ENCODE peak calls at places on chromosomes 5 and 9, in six cellular contexts. F is astrocyte, A is pancreas, P is mesothelial cell of epicardium, H is H9, V is fibroblast of the aortic adventitia. E is an unnamed sample.
A peak's percentile ranks its signal among the peaks of the same experiment; 100 is the strongest.

GRCh38 chr5:126868961-126869451 is 92.1 kb downstream of the LMNB1 start:
- DNase-seq in F (peak; percentile 25), A (no peak), P (peak; percentile 59), H (peak; percentile 66), V (no peak), E (peak; percentile 40)

GRCh38 chr9:77475641-77476473 is 172.3 kb downstream of the GNA14 start:
- DNase-seq in F (peak; percentile 78), A (no peak), P (no peak), H (no peak), V (peak; percentile 47), E (peak; percentile 45)

GRCh38 chr9:125522328-125522725 is 184.7 kb downstream of the MAPKAP1 start:
- DNase-seq in F (peak; percentile 90), A (no peak), P (no peak), H (no peak), V (peak; percentile 95), E (no peak)

GRCh38 chr9:130741831-130742449 is 48.4 kb downstream of the EXOSC2 start:
- DNase-seq in F (peak; percentile 72), A (no peak), P (no peak), H (no peak), V (peak; percentile 39), E (no peak)

GRCh38 chr9:112777914-112778313 is 27.4 kb downstream of the SNX30 start:
- DNase-seq in F (peak; percentile 48), A (no peak), P (no peak), H (no peak), V (no peak), E (no peak)

GRCh38 chr9:22008662-22009562 is at the start of gene CDKN2B:
- DNase-seq in F (peak; percentile 87), A (peak; percentile 97), P (peak; percentile 98), H (peak; percentile 95), V (peak; percentile 98), E (peak; percentile 91)

GRCh38 chr9:82031538-82032280 is 43.1 kb downstream of the SPATA31D1 start:
- DNase-seq in F (peak; percentile 82), A (peak; percentile 63), P (no peak), H (no peak), V (peak; percentile 94), E (no peak)

GRCh38 chr5:140054086-140054689 is 11.1 kb upstream of the NRG2 start:
- DNase-seq in F (no peak), A (peak; percentile 59), P (no peak), H (no peak), V (no peak), E (no peak)

GRCh38 chr9:86515221-86515620 is 161.0 kb upstream of the TUT7 start:
- DNase-seq in F (no peak), A (peak; percentile 27), P (no peak), H (no peak), V (no peak), E (no peak)

GRCh38 chr9:72554221-72554641 is 32.8 kb downstream of the TMC1 start:
- DNase-seq in F (peak; percentile 96), A (no peak), P (no peak), H (no peak), V (peak; percentile 99), E (no peak)

GRCh38 chr9:98491778-98492177 is 217.0 kb downstream of the GABBR2 start:
- DNase-seq in F (peak; percentile 69), A (no peak), P (no peak), H (no peak), V (peak; percentile 73), E (no peak)

GRCh38 chr5:31854181-31854624 is 215.3 kb downstream of the PDZD2 start:
- DNase-seq in F (peak; percentile 80), A (no peak), P (peak; percentile 46), H (peak; percentile 67), V (peak; percentile 2), E (no peak)

GRCh38 chr5:59039296-59040006 is 456.6 kb downstream of the RAB3C start:
- DNase-seq in F (peak; percentile 64), A (peak; percentile 55), P (peak; percentile 71), H (peak; percentile 57), V (peak; percentile 69), E (peak; percentile 71)

GRCh38 chr9:87441251-87441650 is 56.4 kb upstream of the DAPK1 start:
- DNase-seq in F (peak; percentile 51), A (no peak), P (no peak), H (no peak), V (peak; percentile 24), E (no peak)

GRCh38 chr5:7855611-7856010 is 4.7 kb upstream of the CFAP90 start:
- DNase-seq in F (no peak), A (no peak), P (no peak), H (no peak), V (no peak), E (no peak)

GRCh38 chr5:126937796-126938195 is 92.6 kb downstream of the MARCHF3 start:
- DNase-seq in F (no peak), A (no peak), P (no peak), H (no peak), V (peak; percentile 58), E (no peak)

GRCh38 chr9:35714123-35714522 is 17.9 kb downstream of the TLN1 start:
- DNase-seq in F (no peak), A (no peak), P (no peak), H (no peak), V (no peak), E (no peak)

GRCh38 chr5:133818031-133818431 is 150.4 kb downstream of the C5orf15 start:
- DNase-seq in F (peak; percentile 71), A (peak; percentile 94), P (no peak), H (no peak), V (peak; percentile 95), E (no peak)

DNA sequence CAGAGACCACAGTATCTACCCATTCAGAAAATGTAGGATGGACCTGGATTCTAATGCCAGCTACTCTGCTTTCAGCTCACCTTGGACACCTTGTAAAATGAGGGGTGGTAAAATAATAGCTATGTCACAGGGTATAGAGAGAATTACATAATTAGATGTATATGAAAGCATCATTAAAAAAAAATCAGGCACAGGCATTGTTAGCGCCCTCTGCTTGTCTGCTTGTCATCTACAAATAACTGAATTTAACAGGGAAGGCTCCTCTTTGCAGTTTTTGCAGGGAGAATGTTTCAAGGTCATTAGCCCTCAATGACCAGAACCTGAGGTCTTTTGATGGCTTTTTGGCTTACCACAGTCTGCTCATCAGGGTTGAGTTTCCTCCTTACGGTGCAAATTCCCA is 58.0 kb downstream of the GPR21 start:
- DNase-seq in F (no peak), A (no peak), P (no peak), H (no peak), V (no peak), E (no peak)
- TF ChIP-seq CTCF in F (no peak), A (no peak), P (no peak), H (peak; percentile 54), V (no peak), E (peak; percentile 22)

GRCh38 chr9:116360974-116361373 is 207.4 kb downstream of the PAPPA start:
- DNase-seq in F (no peak), A (no peak), P (no peak), H (no peak), V (peak; percentile 25), E (no peak)

GRCh38 chr9:116368680-116369079 is 215.1 kb downstream of the PAPPA start:
- DNase-seq in F (no peak), A (no peak), P (no peak), H (no peak), V (no peak), E (no peak)

GRCh38 chr9:116361558-116361957 is 208.0 kb downstream of the PAPPA start:
- DNase-seq in F (no peak), A (no peak), P (no peak), H (no peak), V (no peak), E (no peak)

GRCh38 chr9:116362493-116362892 is 208.9 kb downstream of the PAPPA start:
- DNase-seq in F (no peak), A (no peak), P (no peak), H (no peak), V (no peak), E (no peak)

DNA sequence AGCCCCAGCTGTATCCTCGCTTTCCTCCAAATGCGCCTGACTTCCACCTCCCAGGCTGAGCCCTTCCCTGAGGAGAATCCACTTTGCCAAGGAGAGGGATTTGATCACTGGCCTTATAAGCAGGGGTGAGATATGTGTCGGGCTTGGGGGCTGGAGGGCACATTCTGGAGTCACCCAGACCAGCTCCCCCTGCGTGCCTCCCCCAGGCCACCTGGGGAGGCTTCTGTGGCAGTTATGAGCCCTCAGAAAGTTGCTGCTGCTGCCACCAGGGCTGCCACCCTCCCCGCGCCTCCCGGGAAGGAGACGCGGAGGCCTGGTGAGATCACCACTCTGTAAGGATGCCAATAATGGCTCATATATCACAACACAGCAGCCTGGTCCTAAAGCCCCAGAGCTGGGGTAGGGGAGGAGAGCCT is 211.5 kb downstream of the PAPPA start:
- DNase-seq in F (peak; percentile 61), A (peak; percentile 80), P (peak; percentile 46), H (no peak), V (peak; percentile 71), E (no peak)
- TF ChIP-seq CTCF in F (no peak), A (no peak), P (no peak), H (no peak), V (peak; percentile 34), E (no peak)

DNA sequence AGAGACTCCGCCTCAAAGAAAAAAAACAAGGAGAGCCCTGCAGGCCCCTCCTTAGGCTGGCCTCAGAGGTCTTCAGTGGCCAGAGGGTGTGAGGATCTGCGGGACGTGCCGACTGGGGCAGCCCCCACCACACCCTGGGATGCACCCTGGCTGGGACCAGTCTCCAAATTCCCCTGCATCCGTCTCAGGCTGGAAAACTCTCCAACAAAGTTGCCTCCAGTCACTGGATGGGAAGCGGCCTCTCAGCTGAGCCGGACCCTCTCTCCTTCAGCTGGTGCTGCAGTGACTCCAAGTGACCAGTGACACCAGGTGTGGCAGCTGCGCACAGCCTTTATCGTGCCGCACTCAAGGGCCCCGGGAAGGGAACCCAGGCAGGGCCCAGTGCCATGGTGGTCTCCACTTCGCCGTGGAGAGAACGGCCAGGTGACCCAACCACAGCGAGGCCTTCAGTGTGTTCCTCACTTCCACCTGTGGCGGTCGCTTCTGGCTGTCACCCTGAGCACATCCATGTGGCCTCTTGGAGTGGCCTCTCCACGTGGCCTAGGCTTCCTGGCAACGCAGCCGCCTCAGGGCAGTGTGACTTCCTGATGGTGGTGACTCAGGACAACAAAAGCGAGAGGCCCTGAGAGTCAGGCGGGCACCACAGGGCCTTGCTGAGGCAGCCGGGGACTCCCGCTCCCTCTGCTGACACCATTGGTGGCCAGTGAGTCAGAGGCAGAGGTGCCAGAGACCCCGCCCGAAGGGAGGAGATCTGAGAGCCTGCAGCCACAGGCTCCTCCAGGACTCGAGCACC is 19.3 kb upstream of the CAMSAP1 start:
- DNase-seq in F (peak; percentile 82), A (no peak), P (no peak), H (no peak), V (peak; percentile 62), E (no peak)
- TF ChIP-seq CTCF in F (no peak), A (no peak), P (no peak), H (no peak), V (no peak), E (no peak)

GRCh38 chr5:118960557-118960956 is 27.8 kb downstream of the DTWD2 start:
- DNase-seq in F (no peak), A (no peak), P (no peak), H (no peak), V (no peak), E (no peak)

GRCh38 chr5:118953652-118954005 is 34.7 kb downstream of the DTWD2 start:
- DNase-seq in F (no peak), A (no peak), P (no peak), H (no peak), V (no peak), E (no peak)

GRCh38 chr5:118952992-118953651 is 35.2 kb downstream of the DTWD2 start:
- DNase-seq in F (peak; percentile 24), A (no peak), P (no peak), H (peak; percentile 28), V (no peak), E (no peak)

DNA sequence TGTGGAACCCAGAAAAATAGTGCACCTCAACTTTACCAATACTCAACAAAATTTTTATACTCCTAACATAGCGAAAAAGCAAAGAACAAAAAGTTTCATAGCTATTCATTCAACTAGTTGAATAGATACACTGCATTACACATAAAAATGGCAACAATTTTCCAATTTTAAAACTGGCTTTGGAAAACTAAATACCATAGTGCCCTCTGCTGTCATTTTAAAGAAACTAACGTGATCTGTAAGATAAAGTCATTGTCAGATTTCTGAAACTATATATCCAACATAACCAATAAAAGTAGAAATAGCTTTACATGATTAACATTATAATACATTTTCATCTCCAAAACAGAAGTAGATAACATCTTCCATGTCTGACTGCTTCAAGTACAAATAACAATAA is 31.6 kb downstream of the DTWD2 start:
- DNase-seq in F (no peak), A (no peak), P (no peak), H (no peak), V (peak; percentile 45), E (no peak)
- TF ChIP-seq CTCF in F (peak; percentile 21), A (no peak), P (peak; percentile 26), H (peak; percentile 70), V (peak; percentile 22), E (peak; percentile 35)

E was measured in GM13977.